ENCODE peak calls at places on chromosome 2, in four cellular contexts. One of them, this sample, is unnamed.

GRCh38 chr2:75140288-75140687 is 59.0 kb downstream of the TACR1 start:
- DNase-seq in GM06990: no peak
- DNase-seq in uterus: no peak
- DNase-seq in lung: no peak
- DNase-seq in this sample: no peak

GRCh38 chr2:39385172-39385571 is 51.9 kb downstream of the MAP4K3 start:
- DNase-seq in lung: no peak
- DNase-seq in GM06990: no peak
- DNase-seq in uterus: no peak
- DNase-seq in this sample: no peak

GRCh38 chr2:10591207-10591606 is 98.6 kb downstream of the NOL10 start:
- DNase-seq in GM06990: no peak
- DNase-seq in lung: no peak
- DNase-seq in uterus: no peak
- DNase-seq in this sample: no peak

GRCh38 chr2:66537001-66537400 is 102.1 kb downstream of the MEIS1 start:
- DNase-seq in uterus: no peak
- DNase-seq in lung: no peak
- DNase-seq in GM06990: no peak
- DNase-seq in this sample: no peak

GRCh38 chr2:178066890-178067669 is 5.5 kb downstream of the PDE11A start:
- DNase-seq in GM06990: no peak
- DNase-seq in lung: no peak
- DNase-seq in uterus: no peak
- DNase-seq in this sample: no peak

GRCh38 chr2:135132314-135132713 is 80.2 kb downstream of the RAB3GAP1 start:
- DNase-seq in GM06990: no peak
- DNase-seq in uterus: no peak
- DNase-seq in lung: no peak
- DNase-seq in this sample: no peak

GRCh38 chr2:182616471-182617393 is 99.3 kb upstream of the DNAJC10 start:
- DNase-seq in GM06990: no peak
- DNase-seq in lung: no peak
- DNase-seq in uterus: no peak
- DNase-seq in this sample: no peak

GRCh38 chr2:96594701-96595152 is 43.4 kb downstream of the KANSL3 start:
- DNase-seq in GM06990: no peak
- DNase-seq in uterus: no peak
- DNase-seq in lung: no peak
- DNase-seq in this sample: no peak

GRCh38 chr2:196112408-196113039 is 43.9 kb upstream of the DNAH7 start:
- DNase-seq in GM06990: no peak
- DNase-seq in lung: no peak
- DNase-seq in uterus: no peak
- DNase-seq in this sample: no peak

GRCh38 chr2:85326946-85327756 is 638 bp downstream of the TGOLN2 start:
- DNase-seq in GM06990: peak; percentile 71
- DNase-seq in uterus: peak; percentile 50
- DNase-seq in lung: peak; percentile 40
- DNase-seq in this sample: peak; percentile 55

GRCh38 chr2:224393145-224393544 is 8.8 kb downstream of the FAM124B start:
- DNase-seq in GM06990: no peak
- DNase-seq in lung: no peak
- DNase-seq in uterus: no peak
- DNase-seq in this sample: no peak

GRCh38 chr2:230589025-230589424 is 123.6 kb upstream of the CAB39 start:
- DNase-seq in uterus: no peak
- DNase-seq in GM06990: no peak
- DNase-seq in lung: no peak
- DNase-seq in this sample: no peak

GRCh38 chr2:60262178-60262577 is 291.3 kb downstream of the BCL11A start:
- DNase-seq in GM06990: no peak
- DNase-seq in lung: no peak
- DNase-seq in uterus: no peak
- DNase-seq in this sample: no peak

GRCh38 chr2:197198890-197199289 is 111.7 kb downstream of the ANKRD44 start:
- DNase-seq in uterus: peak; percentile 43
- DNase-seq in GM06990: peak; percentile 89
- DNase-seq in lung: peak; percentile 43
- DNase-seq in this sample: peak; percentile 75

GRCh38 chr2:27303093-27304025 is 4.9 kb downstream of the UCN start:
- DNase-seq in GM06990: no peak
- DNase-seq in uterus: peak; percentile 51
- DNase-seq in lung: peak; percentile 60
- DNase-seq in this sample: peak; percentile 77

GRCh38 chr2:222572761-222573174 is 83.1 kb downstream of the FARSB start:
- DNase-seq in uterus: no peak
- DNase-seq in GM06990: no peak
- DNase-seq in lung: no peak
- DNase-seq in this sample: no peak

GRCh38 chr2:216014986-216015385 is 1.6 kb upstream of the MREG start:
- DNase-seq in lung: no peak
- DNase-seq in uterus: no peak
- DNase-seq in GM06990: no peak
- DNase-seq in this sample: no peak

GRCh38 chr2:239160226-239161143 is 240.3 kb downstream of the HDAC4 start:
- DNase-seq in lung: no peak
- DNase-seq in uterus: peak; percentile 7
- DNase-seq in GM06990: no peak
- DNase-seq in this sample: no peak

GRCh38 chr2:439077-439476 is 151.2 kb upstream of the ALKAL2 start:
- DNase-seq in lung: no peak
- DNase-seq in uterus: no peak
- DNase-seq in GM06990: no peak
- DNase-seq in this sample: no peak

GRCh38 chr2:72431737-72432136 is 284.1 kb upstream of the CYP26B1 start:
- DNase-seq in GM06990: no peak
- DNase-seq in uterus: no peak
- DNase-seq in lung: no peak
- DNase-seq in this sample: no peak

GRCh38 chr2:7060156-7060555 is 142.9 kb downstream of the RNF144A start:
- DNase-seq in GM06990: no peak
- DNase-seq in uterus: peak; percentile 33
- DNase-seq in lung: no peak
- DNase-seq in this sample: no peak

GRCh38 chr2:222813177-222813843 is 47.5 kb upstream of the ACSL3 start:
- DNase-seq in uterus: no peak
- DNase-seq in GM06990: peak; percentile 48
- DNase-seq in lung: no peak
- DNase-seq in this sample: peak; percentile 81

GRCh38 chr2:128602699-128603101 is 284.0 kb upstream of the HS6ST1 start:
- DNase-seq in lung: no peak
- DNase-seq in uterus: no peak
- DNase-seq in GM06990: no peak
- DNase-seq in this sample: no peak

GRCh38 chr2:48854681-48855080 is 99.2 kb upstream of the LHCGR start:
- DNase-seq in GM06990: no peak
- DNase-seq in uterus: no peak
- DNase-seq in lung: no peak
- DNase-seq in this sample: no peak

GRCh38 chr2:40341198-40341597 is 110.7 kb downstream of the SLC8A1 start:
- DNase-seq in GM06990: no peak
- DNase-seq in lung: no peak
- DNase-seq in uterus: no peak
- DNase-seq in this sample: no peak

GRCh38 chr2:27170569-27171337 is 21.9 kb downstream of the TCF23 start:
- DNase-seq in GM06990: no peak
- DNase-seq in lung: no peak
- DNase-seq in uterus: no peak
- DNase-seq in this sample: no peak

GRCh38 chr2:217611056-217611455 is 391.7 kb downstream of the TNS1 start:
- DNase-seq in GM06990: no peak
- DNase-seq in lung: no peak
- DNase-seq in uterus: no peak
- DNase-seq in this sample: no peak

GRCh38 chr2:95023222-95023597 is 2.3 kb upstream of the MAL start:
- DNase-seq in uterus: no peak
- DNase-seq in GM06990: no peak
- DNase-seq in lung: no peak
- DNase-seq in this sample: peak; percentile 71

GRCh38 chr2:222730346-222731065 is 59.0 kb downstream of the MOGAT1 start:
- DNase-seq in lung: no peak
- DNase-seq in uterus: no peak
- DNase-seq in GM06990: no peak
- DNase-seq in this sample: no peak

GRCh38 chr2:172229125-172229524 is 126.4 kb upstream of the DLX2 start:
- DNase-seq in uterus: no peak
- DNase-seq in lung: no peak
- DNase-seq in GM06990: no peak
- DNase-seq in this sample: no peak

GRCh38 chr2:172227719-172228118 is 125.0 kb upstream of the DLX2 start:
- DNase-seq in uterus: no peak
- DNase-seq in lung: no peak
- DNase-seq in GM06990: no peak
- DNase-seq in this sample: no peak

GRCh38 chr2:172225786-172226185 is 123.1 kb upstream of the DLX2 start:
- DNase-seq in lung: no peak
- DNase-seq in GM06990: no peak
- DNase-seq in uterus: no peak
- DNase-seq in this sample: no peak

GRCh38 chr2:172228177-172228785 is 125.6 kb upstream of the DLX2 start:
- DNase-seq in lung: no peak
- DNase-seq in GM06990: no peak
- DNase-seq in uterus: no peak
- DNase-seq in this sample: no peak

DNA sequence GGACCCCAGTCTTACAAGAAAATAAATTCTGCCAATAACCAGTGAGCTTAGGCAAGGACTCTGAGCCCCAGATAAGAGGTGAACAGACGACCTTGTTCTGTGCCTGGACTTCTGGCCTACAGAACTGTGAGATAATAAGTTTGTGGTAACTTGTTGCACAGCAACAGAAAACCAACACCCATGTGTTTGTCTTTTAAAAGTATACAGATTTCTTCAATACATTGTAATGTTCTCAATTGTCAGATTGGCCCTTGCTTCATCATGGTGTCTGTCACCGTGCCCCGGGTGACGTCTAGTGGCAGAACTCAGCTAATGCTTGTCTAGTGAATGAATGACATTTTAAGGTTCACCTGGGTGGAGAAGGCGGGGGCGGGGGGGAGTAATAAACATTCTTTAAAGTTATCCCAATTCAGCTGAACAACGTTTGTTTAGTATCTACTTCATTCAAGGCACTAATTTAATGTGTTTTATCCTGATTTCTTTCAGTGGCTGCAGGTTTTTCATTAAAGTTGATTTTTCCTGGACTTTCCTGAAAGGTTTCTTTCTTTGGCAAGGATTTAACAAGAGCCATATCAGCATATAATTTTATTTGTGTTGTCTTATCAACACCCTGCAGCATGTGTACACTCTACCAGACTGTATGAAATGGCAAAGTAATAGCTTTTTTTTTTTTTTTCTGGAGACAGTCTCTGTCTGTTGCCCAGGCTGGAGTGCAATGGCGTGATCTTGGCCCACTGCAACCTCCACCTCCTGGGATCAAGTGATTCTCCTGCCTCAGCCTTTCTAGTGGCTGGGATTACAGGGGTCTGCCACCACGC is 123.8 kb upstream of the DLX2 start:
- DNase-seq in uterus: no peak
- DNase-seq in GM06990: no peak
- DNase-seq in lung: no peak
- DNase-seq in this sample: no peak
- TF ChIP-seq CTCF in uterus: no peak
- TF ChIP-seq CTCF in GM06990: peak; percentile 54
- TF ChIP-seq CTCF in lung: no peak
- TF ChIP-seq CTCF in this sample: no peak

GRCh38 chr2:152157253-152157652 is 18.3 kb downstream of the STAM2 start:
- DNase-seq in lung: no peak
- DNase-seq in GM06990: no peak
- DNase-seq in uterus: no peak
- DNase-seq in this sample: no peak

GRCh38 chr2:152154462-152154861 is 21.1 kb downstream of the STAM2 start:
- DNase-seq in uterus: no peak
- DNase-seq in lung: no peak
- DNase-seq in GM06990: no peak
- DNase-seq in this sample: no peak

GRCh38 chr2:152155209-152155608 is 20.4 kb downstream of the STAM2 start:
- DNase-seq in GM06990: no peak
- DNase-seq in uterus: no peak
- DNase-seq in lung: no peak
- DNase-seq in this sample: no peak
- TF ChIP-seq CTCF in GM06990: no peak
- TF ChIP-seq CTCF in uterus: no peak
- TF ChIP-seq CTCF in lung: no peak
- TF ChIP-seq CTCF in this sample: no peak

DNA sequence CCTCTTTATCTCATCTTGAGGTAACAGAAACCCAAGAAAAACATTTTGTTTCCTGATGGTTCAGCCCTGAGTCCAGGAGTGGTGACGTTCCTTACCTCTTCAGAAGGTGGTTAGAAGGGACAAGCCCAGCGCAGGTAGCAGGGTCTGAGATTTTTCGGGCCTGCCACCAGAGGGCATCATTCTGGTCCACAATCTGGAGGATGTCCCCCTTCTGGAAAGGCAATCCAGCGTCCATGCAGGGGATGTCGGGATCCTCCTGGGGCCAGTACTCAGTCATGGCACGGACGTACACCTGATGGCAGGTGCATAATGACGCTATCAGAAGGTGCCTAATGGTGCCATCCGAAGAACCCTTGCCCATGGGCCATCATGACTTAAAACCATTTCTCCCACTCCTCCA is 17.7 kb downstream of the MPP4 start:
- DNase-seq in GM06990: no peak
- DNase-seq in uterus: no peak
- DNase-seq in lung: no peak
- DNase-seq in this sample: peak; percentile 22
- TF ChIP-seq CTCF in GM06990: peak; percentile 72
- TF ChIP-seq CTCF in uterus: peak; percentile 9
- TF ChIP-seq CTCF in lung: no peak
- TF ChIP-seq CTCF in this sample: peak; percentile 46

DNA sequence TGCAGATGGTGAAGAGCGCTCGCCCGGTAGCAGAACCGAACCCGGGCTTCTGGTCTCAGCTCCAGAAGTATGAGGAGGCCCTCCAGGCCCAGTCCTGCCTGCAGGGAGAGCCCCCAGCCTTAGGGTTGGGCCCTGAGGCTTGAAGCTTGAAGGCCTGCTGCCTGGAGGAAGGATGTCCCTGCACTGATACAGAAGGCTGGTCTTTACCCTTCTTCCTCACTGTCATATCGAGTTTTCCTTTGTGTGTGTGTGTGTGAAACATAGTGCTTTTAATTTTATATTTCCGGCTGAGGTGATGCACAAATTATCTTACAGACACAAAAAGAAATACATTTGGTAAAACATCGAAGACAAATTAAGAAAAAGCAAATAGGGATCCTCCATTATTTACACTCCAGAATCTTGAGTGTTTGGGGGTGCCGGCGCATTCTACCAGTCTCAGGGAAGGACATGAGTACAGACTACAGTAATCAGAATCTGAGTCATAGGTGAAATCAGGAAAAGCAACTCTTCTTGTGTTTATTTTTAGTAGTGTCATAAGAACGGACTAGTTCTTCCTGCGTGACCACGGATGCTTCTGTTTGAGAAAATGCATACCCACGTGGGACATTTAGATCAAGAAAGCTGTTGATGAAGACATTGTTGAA is 1.3 kb downstream of the DUSP28 start:
- DNase-seq in GM06990: no peak
- DNase-seq in lung: no peak
- DNase-seq in uterus: no peak
- DNase-seq in this sample: no peak
- TF ChIP-seq CTCF in GM06990: no peak
- TF ChIP-seq CTCF in lung: no peak
- TF ChIP-seq CTCF in uterus: no peak
- TF ChIP-seq CTCF in this sample: no peak

This sample was measured in GM20000.